ENCODE peak calls at places on chromosomes 3 and 15, in four cellular contexts. U, T, A and O are unnamed samples.
A peak's percentile ranks its signal among the peaks of the same experiment; 100 is the strongest.

GRCh38 chr15:100017140-100017539 is 283.9 kb upstream of the LYSMD4 start:
- DNase-seq in A (no peak), T (no peak), U (no peak), O (no peak)

GRCh38 chr3:161349529-161350278 is 21.6 kb downstream of the SPTSSB start:
- DNase-seq in T (no peak), A (peak; percentile 97), U (peak; percentile 33), O (no peak)

GRCh38 chr3:4313606-4314308 is 10.6 kb downstream of the SETMAR start:
- DNase-seq in T (no peak), A (peak; percentile 6), U (no peak), O (no peak)

GRCh38 chr3:30399394-30400181 is 206.8 kb upstream of the TGFBR2 start:
- DNase-seq in U (peak; percentile 21), A (peak; percentile 46), T (no peak), O (no peak)

GRCh38 chr15:76799760-76800159 is 105.4 kb downstream of the SCAPER start:
- DNase-seq in T (no peak), A (peak; percentile 68), U (no peak), O (no peak)

GRCh38 chr3:142568393-142569017 is 10.0 kb downstream of the ATR start:
- DNase-seq in A (no peak), T (no peak), U (peak; percentile 92), O (no peak)

GRCh38 chr3:102125197-102125993 is 276.1 kb downstream of the NFKBIZ start:
- DNase-seq in U (no peak), T (no peak), A (no peak), O (no peak)

GRCh38 chr3:121542924-121543323 is 2.9 kb downstream of the POLQ start:
- DNase-seq in T (no peak), U (no peak), A (no peak), O (no peak)

GRCh38 chr3:100779475-100779874 is 70.2 kb downstream of the TFG start:
- DNase-seq in U (no peak), T (no peak), A (peak; percentile 9), O (no peak)

GRCh38 chr3:111210003-111210699 is 138.5 kb downstream of the NECTIN3 start:
- DNase-seq in U (peak; percentile 5), T (no peak), A (peak; percentile 62), O (no peak)

GRCh38 chr3:40381904-40382616 is 4.9 kb upstream of the ENTPD3 start:
- DNase-seq in U (no peak), T (no peak), A (no peak), O (no peak)

GRCh38 chr15:68279779-68280745 is 2.5 kb downstream of the FEM1B start:
- DNase-seq in U (peak; percentile 44), T (no peak), A (no peak), O (no peak)

GRCh38 chr3:124209426-124209825 is 217.5 kb upstream of the ROPN1 start:
- DNase-seq in U (no peak), A (peak; percentile 84), T (no peak), O (no peak)

GRCh38 chr15:43545426-43545825 is 28.0 kb downstream of the MAP1A start:
- DNase-seq in T (no peak), A (no peak), U (no peak), O (no peak)

GRCh38 chr3:11699083-11699427 is 55.3 kb upstream of the VGLL4 start:
- DNase-seq in U (no peak), T (no peak), A (peak; percentile 74), O (no peak)

GRCh38 chr3:69250014-69250413 is 127.6 kb upstream of the LMOD3 start:
- DNase-seq in U (peak; percentile 87), T (no peak), A (peak; percentile 61), O (no peak)

GRCh38 chr3:50428007-50428633 is 68.8 kb upstream of the TMEM115 start:
- DNase-seq in U (no peak), A (no peak), T (no peak), O (no peak)

GRCh38 chr3:4355401-4356224 is 52.4 kb downstream of the SETMAR start:
- DNase-seq in T (no peak), A (peak; percentile 1), U (no peak), O (no peak)

GRCh38 chr15:41115088-41115651 is 910 bp downstream of the INO80 start:
- DNase-seq in T (no peak), U (peak; percentile 80), A (peak; percentile 66), O (no peak)

GRCh38 chr3:12995389-12996180 is 77.6 kb downstream of the IQSEC1 start:
- DNase-seq in T (no peak), U (no peak), A (no peak), O (no peak)

GRCh38 chr3:20622304-20622703 is 436.3 kb upstream of the SGO1 start:
- DNase-seq in U (peak; percentile 2), T (no peak), A (peak; percentile 62), O (no peak)

GRCh38 chr15:45468294-45468693 is 54.3 kb downstream of the SLC30A4 start:
- DNase-seq in A (no peak), T (no peak), U (no peak), O (no peak)

GRCh38 chr3:186110975-186111974 is 2.4 kb upstream of the ETV5 start:
- DNase-seq in T (no peak), U (no peak), A (no peak), O (no peak)

GRCh38 chr3:134194247-134194646 is 56.4 kb downstream of the RYK start:
- DNase-seq in U (no peak), A (peak; percentile 38), T (no peak), O (no peak)

GRCh38 chr3:71580636-71581215 is 2.8 kb downstream of the FOXP1 start:
- DNase-seq in T (no peak), A (peak; percentile 25), U (peak; percentile 7), O (no peak)

GRCh38 chr15:34353627-34354026 is 10.5 kb downstream of the NUTM1 start:
- DNase-seq in T (no peak), A (no peak), U (peak; percentile 44), O (no peak)

GRCh38 chr15:40155270-40155910 is 5.5 kb upstream of the BUB1B start:
- DNase-seq in T (peak; percentile 62), A (no peak), U (peak; percentile 91), O (no peak)

GRCh38 chr3:174957081-174957480 is 97.9 kb downstream of the NAALADL2 start:
- DNase-seq in A (peak; percentile 40), T (no peak), U (no peak), O (no peak)

GRCh38 chr3:55626284-55626675 is 139.2 kb upstream of the WNT5A start:
- DNase-seq in A (no peak), T (no peak), U (no peak), O (no peak)

GRCh38 chr3:106251160-106251892 is 382.5 kb upstream of the CBLB start:
- DNase-seq in A (no peak), U (no peak), T (no peak), O (no peak)

GRCh38 chr15:81948142-81948709 is 97.6 kb downstream of the MEX3B start:
- DNase-seq in A (no peak), U (no peak), T (no peak), O (no peak)

GRCh38 chr15:31403096-31403495 is 76.5 kb downstream of the KLF13 start:
- DNase-seq in T (no peak), A (no peak), U (no peak), O (no peak)

GRCh38 chr3:158058775-158059174 is 47.4 kb downstream of the SHOX2 start:
- DNase-seq in T (no peak), U (no peak), A (no peak), O (no peak)

GRCh38 chr3:42839616-42840015 is 30.4 kb downstream of the ACKR2 start:
- DNase-seq in A (peak; percentile 59), U (peak; percentile 83), T (no peak), O (no peak)

GRCh38 chr3:196327405-196327804 is 9.4 kb upstream of the DYNLT2B start:
- DNase-seq in U (peak; percentile 58), T (no peak), A (no peak), O (no peak)

GRCh38 chr3:197256836-197257444 is 41.5 kb downstream of the DLG1 start:
- DNase-seq in T (no peak), U (peak; percentile 50), A (peak; percentile 49), O (no peak)

GRCh38 chr3:127196466-127197299 is 3.8 kb downstream of the PRR23E start:
- DNase-seq in A (no peak), T (no peak), U (no peak), O (no peak)
- H3K27ac ChIP-seq in A (no peak overlapping the region), T (no peak overlapping the region), U (no peak overlapping the region), O (no peak overlapping the region)

GRCh38 chr3:15217011-15217671 is 11.1 kb downstream of the CAPN7 start:
- DNase-seq in A (no peak), T (no peak), U (no peak), O (no peak)

GRCh38 chr3:15218689-15219088 is 12.6 kb downstream of the CAPN7 start:
- DNase-seq in T (no peak), A (no peak), U (no peak), O (no peak)

GRCh38 chr3:15217841-15218267 is 11.8 kb downstream of the CAPN7 start:
- DNase-seq in U (peak; percentile 15), A (no peak), T (no peak), O (no peak)

GRCh38 chr3:15214758-15215157 is 8.7 kb downstream of the CAPN7 start:
- DNase-seq in U (no peak), T (no peak), A (no peak), O (no peak)

GRCh38 chr3:15215996-15216395 is 9.9 kb downstream of the CAPN7 start:
- DNase-seq in T (no peak), A (peak; percentile 7), U (no peak), O (no peak)
- H3K36me3 ChIP-seq in T (no peaks in the 10 kb centered on the region), A (peaks cover 5% of the 10 kb centered on the region), U (peaks cover 25% of the 10 kb centered on the region), O (peaks cover 59% of the 10 kb centered on the region)

DNA sequence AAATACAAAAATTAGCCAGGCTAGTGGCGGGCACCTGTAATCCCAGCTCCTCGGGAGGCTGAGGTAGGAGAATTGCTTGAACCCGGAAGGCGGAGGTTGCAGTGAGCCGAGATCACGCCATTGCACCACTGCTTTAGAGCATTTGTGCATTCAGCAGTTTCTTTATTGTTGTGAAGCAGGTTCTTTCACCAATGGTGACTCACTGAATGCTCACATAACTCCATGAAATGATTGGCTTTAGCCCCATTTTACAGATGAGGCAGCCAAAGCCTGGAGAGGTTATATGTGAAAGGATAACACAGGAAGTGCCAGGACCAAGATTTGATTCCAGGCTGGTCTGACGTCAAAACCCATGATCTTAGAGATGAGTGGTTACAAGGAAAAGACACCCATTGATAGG is 195.2 kb downstream of the SLCO3A1 start:
- DNase-seq in A (no peak), U (no peak), T (no peak), O (no peak)
- H3K27ac ChIP-seq in A (no peak overlapping the region), U (no peak overlapping the region), T (no peak overlapping the region), O (no peak overlapping the region)

GRCh38 chr3:182906036-182906435 is 74.3 kb downstream of the DCUN1D1 start:
- DNase-seq in A (no peak), T (no peak), U (no peak), O (no peak)
- H3K36me3 ChIP-seq in A (no peaks in the 10 kb centered on the region), T (no peaks in the 10 kb centered on the region), U (no peaks in the 10 kb centered on the region), O (peaks cover 21% of the 10 kb centered on the region)

DNA sequence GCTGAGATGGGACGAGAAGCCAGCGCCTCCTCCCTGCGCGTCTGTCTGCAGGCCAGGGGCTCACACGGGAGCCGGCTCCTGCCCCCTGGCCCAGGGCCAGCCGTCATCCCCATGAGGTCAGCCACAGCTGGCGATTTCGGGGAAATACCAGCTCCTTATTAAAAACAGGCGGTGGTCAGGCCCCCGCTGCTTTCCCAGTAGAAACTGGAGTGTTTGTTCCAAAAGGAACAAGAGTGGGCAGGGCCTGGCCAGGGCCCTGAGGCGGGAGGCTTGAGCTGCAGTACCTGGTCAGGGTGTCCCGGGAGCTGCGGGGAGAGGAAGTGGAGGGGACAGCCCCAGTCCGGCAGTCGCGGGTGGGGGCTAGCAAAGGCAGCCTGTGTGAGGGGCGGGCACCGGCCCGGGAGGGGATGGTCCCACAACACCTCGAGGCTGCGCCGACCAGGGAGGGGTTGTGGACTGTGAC is 17.8 kb downstream of the MYL3 start:
- DNase-seq in U (peak; percentile 72), T (no peak), A (peak; percentile 67), O (no peak)
- H3K27ac ChIP-seq in U (no peak overlapping the region), T (peak overlapping the region; percentile 86), A (peak overlapping the region; percentile 31), O (peak overlapping the region; percentile 8)